ENCODE peak calls at places on chromosomes 12 and 14, in eight cellular contexts. One of them, this sample, is unnamed.

GRCh38 chr12:15788266-15789214 is 648 bp downstream of the EPS8 start:
- DNase-seq in neural crest cell: peak; percentile 12
- DNase-seq in GM23338: peak; percentile 70
- DNase-seq in mucosa of descending colon: peak; percentile 64
- DNase-seq in fibroblast of the aortic adventitia: peak; percentile 60
- DNase-seq in CD4-positive, alpha-beta T cell: peak; percentile 8
- DNase-seq in Calu3: peak; percentile 51
- DNase-seq in astrocyte: peak; percentile 44
- DNase-seq in this sample: peak; percentile 76

GRCh38 chr14:67964391-67964812 is 144.8 kb downstream of the RAD51B start:
- DNase-seq in astrocyte: no peak
- DNase-seq in mucosa of descending colon: no peak
- DNase-seq in neural crest cell: no peak
- DNase-seq in GM23338: no peak
- DNase-seq in fibroblast of the aortic adventitia: peak; percentile 85
- DNase-seq in CD4-positive, alpha-beta T cell: no peak
- DNase-seq in Calu3: peak; percentile 39
- DNase-seq in this sample: peak; percentile 74

GRCh38 chr12:79174656-79175055 is 310.1 kb downstream of the SYT1 start:
- DNase-seq in Calu3: peak; percentile 20
- DNase-seq in astrocyte: peak; percentile 62
- DNase-seq in GM23338: peak; percentile 46
- DNase-seq in CD4-positive, alpha-beta T cell: no peak
- DNase-seq in fibroblast of the aortic adventitia: peak; percentile 88
- DNase-seq in mucosa of descending colon: peak; percentile 2
- DNase-seq in neural crest cell: no peak
- DNase-seq in this sample: peak; percentile 50

GRCh38 chr12:118136559-118137003 is 657 bp downstream of the PEBP1 start:
- DNase-seq in neural crest cell: peak; percentile 16
- DNase-seq in CD4-positive, alpha-beta T cell: peak; percentile 6
- DNase-seq in GM23338: peak; percentile 71
- DNase-seq in astrocyte: peak; percentile 45
- DNase-seq in Calu3: peak; percentile 24
- DNase-seq in fibroblast of the aortic adventitia: peak; percentile 55
- DNase-seq in mucosa of descending colon: peak; percentile 69
- DNase-seq in this sample: peak; percentile 47

GRCh38 chr12:19278407-19278806 is 148.9 kb downstream of the PLEKHA5 start:
- DNase-seq in fibroblast of the aortic adventitia: no peak
- DNase-seq in neural crest cell: no peak
- DNase-seq in Calu3: no peak
- DNase-seq in CD4-positive, alpha-beta T cell: no peak
- DNase-seq in GM23338: no peak
- DNase-seq in mucosa of descending colon: peak; percentile 25
- DNase-seq in astrocyte: no peak
- DNase-seq in this sample: no peak

GRCh38 chr14:68593806-68594536 is 198.9 kb downstream of the ZFP36L1 start:
- DNase-seq in mucosa of descending colon: no peak
- DNase-seq in neural crest cell: no peak
- DNase-seq in Calu3: no peak
- DNase-seq in fibroblast of the aortic adventitia: no peak
- DNase-seq in astrocyte: peak; percentile 44
- DNase-seq in GM23338: no peak
- DNase-seq in CD4-positive, alpha-beta T cell: no peak
- DNase-seq in this sample: no peak

GRCh38 chr12:76274699-76275098 is 73.5 kb downstream of the BBS10 start:
- DNase-seq in neural crest cell: no peak
- DNase-seq in mucosa of descending colon: no peak
- DNase-seq in GM23338: no peak
- DNase-seq in fibroblast of the aortic adventitia: peak; percentile 80
- DNase-seq in Calu3: no peak
- DNase-seq in astrocyte: peak; percentile 98
- DNase-seq in CD4-positive, alpha-beta T cell: no peak
- DNase-seq in this sample: no peak

GRCh38 chr14:74913986-74914573 is 9.0 kb downstream of the RPS6KL1 start:
- DNase-seq in fibroblast of the aortic adventitia: peak; percentile 87
- DNase-seq in neural crest cell: peak; percentile 43
- DNase-seq in astrocyte: peak; percentile 45
- DNase-seq in CD4-positive, alpha-beta T cell: no peak
- DNase-seq in Calu3: peak; percentile 62
- DNase-seq in mucosa of descending colon: peak; percentile 62
- DNase-seq in GM23338: peak; percentile 78
- DNase-seq in this sample: peak; percentile 81

GRCh38 chr12:98893601-98894411 is 248.7 kb downstream of the APAF1 start:
- DNase-seq in fibroblast of the aortic adventitia: no peak
- DNase-seq in astrocyte: no peak
- DNase-seq in CD4-positive, alpha-beta T cell: no peak
- DNase-seq in Calu3: no peak
- DNase-seq in neural crest cell: peak; percentile 12
- DNase-seq in mucosa of descending colon: no peak
- DNase-seq in GM23338: peak; percentile 55
- DNase-seq in this sample: no peak

GRCh38 chr14:88168498-88169165 is 154.4 kb downstream of the KCNK10 start:
- DNase-seq in GM23338: peak; percentile 76
- DNase-seq in CD4-positive, alpha-beta T cell: peak; percentile 42
- DNase-seq in Calu3: peak; percentile 35
- DNase-seq in neural crest cell: peak; percentile 9
- DNase-seq in fibroblast of the aortic adventitia: peak; percentile 49
- DNase-seq in astrocyte: no peak
- DNase-seq in mucosa of descending colon: peak; percentile 69
- DNase-seq in this sample: peak; percentile 60

GRCh38 chr12:109720152-109720855 is 6.7 kb downstream of the FAM222A start:
- DNase-seq in GM23338: no peak
- DNase-seq in CD4-positive, alpha-beta T cell: no peak
- DNase-seq in mucosa of descending colon: no peak
- DNase-seq in Calu3: no peak
- DNase-seq in fibroblast of the aortic adventitia: no peak
- DNase-seq in neural crest cell: peak; percentile 53
- DNase-seq in astrocyte: no peak
- DNase-seq in this sample: no peak

GRCh38 chr12:88406905-88407304 is 173.4 kb downstream of the KITLG start:
- DNase-seq in GM23338: no peak
- DNase-seq in Calu3: no peak
- DNase-seq in neural crest cell: no peak
- DNase-seq in mucosa of descending colon: no peak
- DNase-seq in astrocyte: no peak
- DNase-seq in fibroblast of the aortic adventitia: no peak
- DNase-seq in CD4-positive, alpha-beta T cell: no peak
- DNase-seq in this sample: no peak

GRCh38 chr12:16189849-16190248 is 87.6 kb downstream of the SLC15A5 start:
- DNase-seq in CD4-positive, alpha-beta T cell: no peak
- DNase-seq in mucosa of descending colon: no peak
- DNase-seq in neural crest cell: no peak
- DNase-seq in astrocyte: peak; percentile 3
- DNase-seq in Calu3: no peak
- DNase-seq in fibroblast of the aortic adventitia: peak; percentile 61
- DNase-seq in GM23338: peak; percentile 79
- DNase-seq in this sample: no peak

GRCh38 chr14:100304825-100305445 is 1.3 kb downstream of the SLC25A29 start:
- DNase-seq in GM23338: peak; percentile 87
- DNase-seq in Calu3: peak; percentile 62
- DNase-seq in fibroblast of the aortic adventitia: peak; percentile 58
- DNase-seq in CD4-positive, alpha-beta T cell: no peak
- DNase-seq in astrocyte: peak; percentile 39
- DNase-seq in mucosa of descending colon: peak; percentile 69
- DNase-seq in neural crest cell: no peak
- DNase-seq in this sample: peak; percentile 46

GRCh38 chr12:114623737-114624136 is 60.2 kb downstream of the TBX3 start:
- DNase-seq in neural crest cell: no peak
- DNase-seq in CD4-positive, alpha-beta T cell: no peak
- DNase-seq in fibroblast of the aortic adventitia: no peak
- DNase-seq in astrocyte: no peak
- DNase-seq in GM23338: no peak
- DNase-seq in mucosa of descending colon: no peak
- DNase-seq in Calu3: no peak
- DNase-seq in this sample: no peak

GRCh38 chr12:49763006-49763591 is 21.7 kb downstream of the TMBIM6 start:
- DNase-seq in mucosa of descending colon: peak; percentile 84
- DNase-seq in GM23338: peak; percentile 90
- DNase-seq in astrocyte: no peak
- DNase-seq in fibroblast of the aortic adventitia: peak; percentile 50
- DNase-seq in CD4-positive, alpha-beta T cell: peak; percentile 75
- DNase-seq in neural crest cell: peak; percentile 77
- DNase-seq in Calu3: peak; percentile 54
- DNase-seq in this sample: peak; percentile 57

GRCh38 chr14:21096889-21097615 is 1.4 kb downstream of the ZNF219 start:
- DNase-seq in neural crest cell: no peak
- DNase-seq in GM23338: peak; percentile 36
- DNase-seq in CD4-positive, alpha-beta T cell: no peak
- DNase-seq in mucosa of descending colon: no peak
- DNase-seq in astrocyte: no peak
- DNase-seq in Calu3: no peak
- DNase-seq in fibroblast of the aortic adventitia: no peak
- DNase-seq in this sample: no peak

GRCh38 chr14:21098892-21099595 is 589 bp upstream of the ZNF219 start:
- DNase-seq in fibroblast of the aortic adventitia: no peak
- DNase-seq in neural crest cell: no peak
- DNase-seq in astrocyte: no peak
- DNase-seq in mucosa of descending colon: no peak
- DNase-seq in GM23338: no peak
- DNase-seq in Calu3: no peak
- DNase-seq in CD4-positive, alpha-beta T cell: no peak
- DNase-seq in this sample: no peak

GRCh38 chr14:21099596-21099985 is 1.1 kb upstream of the ZNF219 start:
- DNase-seq in Calu3: no peak
- DNase-seq in neural crest cell: no peak
- DNase-seq in GM23338: no peak
- DNase-seq in astrocyte: no peak
- DNase-seq in fibroblast of the aortic adventitia: no peak
- DNase-seq in CD4-positive, alpha-beta T cell: no peak
- DNase-seq in mucosa of descending colon: no peak
- DNase-seq in this sample: no peak

GRCh38 chr14:21097616-21098133 is 780 bp downstream of the ZNF219 start:
- DNase-seq in neural crest cell: no peak
- DNase-seq in CD4-positive, alpha-beta T cell: no peak
- DNase-seq in astrocyte: no peak
- DNase-seq in GM23338: peak; percentile 84
- DNase-seq in fibroblast of the aortic adventitia: no peak
- DNase-seq in mucosa of descending colon: peak; percentile 66
- DNase-seq in Calu3: no peak
- DNase-seq in this sample: no peak

GRCh38 chr14:21098134-21098891 is at the start of gene ZNF219:
- DNase-seq in Calu3: peak; percentile 37
- DNase-seq in mucosa of descending colon: peak; percentile 79
- DNase-seq in fibroblast of the aortic adventitia: peak; percentile 50
- DNase-seq in neural crest cell: peak; percentile 56
- DNase-seq in astrocyte: peak; percentile 26
- DNase-seq in GM23338: peak; percentile 93
- DNase-seq in CD4-positive, alpha-beta T cell: no peak
- DNase-seq in this sample: peak; percentile 67
- TF ChIP-seq CTCF in Calu3: no peak
- TF ChIP-seq CTCF in mucosa of descending colon: no peak
- TF ChIP-seq CTCF in fibroblast of the aortic adventitia: peak; percentile 9
- TF ChIP-seq CTCF in neural crest cell: no peak
- TF ChIP-seq CTCF in astrocyte: no peak
- TF ChIP-seq CTCF in GM23338: no peak
- TF ChIP-seq CTCF in CD4-positive, alpha-beta T cell: no peak
- TF ChIP-seq CTCF in this sample: no peak

DNA sequence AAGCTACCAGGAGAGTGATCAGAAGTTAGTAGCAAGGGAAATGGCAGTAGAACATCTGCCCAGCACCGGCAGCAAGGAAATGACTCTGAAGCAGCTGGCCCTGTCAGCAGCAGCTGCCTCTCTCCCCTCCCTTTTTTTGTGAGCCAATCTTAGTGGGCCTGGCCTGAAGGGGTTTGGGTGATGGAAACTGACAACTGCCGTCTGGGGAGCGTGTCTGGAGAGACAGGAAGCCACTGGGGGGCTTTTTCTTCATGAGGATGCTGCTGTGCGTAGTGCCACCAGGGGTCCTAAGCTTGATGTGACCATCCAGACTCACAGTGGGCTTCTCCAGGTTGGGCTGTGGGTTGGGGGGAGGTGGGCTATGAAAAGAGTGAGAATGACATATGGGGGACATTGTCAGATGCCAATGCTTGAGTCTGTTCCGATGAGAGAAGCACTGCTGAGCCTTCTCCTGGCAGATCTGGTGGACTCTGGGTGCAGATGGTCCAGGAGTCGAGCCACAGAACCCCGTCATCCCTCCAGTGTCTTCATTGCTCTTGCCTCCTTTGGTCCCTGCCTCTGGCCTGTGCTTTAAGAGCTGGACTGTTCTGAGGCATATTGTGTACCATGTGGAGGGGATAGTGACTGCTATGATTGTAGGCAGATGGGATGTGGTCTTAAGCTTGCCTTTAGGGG is 87.6 kb upstream of the HIF1A start:
- DNase-seq in fibroblast of the aortic adventitia: no peak
- DNase-seq in astrocyte: no peak
- DNase-seq in GM23338: peak; percentile 46
- DNase-seq in Calu3: no peak
- DNase-seq in CD4-positive, alpha-beta T cell: no peak
- DNase-seq in mucosa of descending colon: no peak
- DNase-seq in neural crest cell: peak; percentile 9
- DNase-seq in this sample: no peak
- TF ChIP-seq CTCF in fibroblast of the aortic adventitia: no peak
- TF ChIP-seq CTCF in astrocyte: no peak
- TF ChIP-seq CTCF in GM23338: no peak
- TF ChIP-seq CTCF in Calu3: no peak
- TF ChIP-seq CTCF in CD4-positive, alpha-beta T cell: no peak
- TF ChIP-seq CTCF in mucosa of descending colon: no peak
- TF ChIP-seq CTCF in neural crest cell: no peak
- TF ChIP-seq CTCF in this sample: no peak

GRCh38 chr12:124201248-124201647 is 93.6 kb upstream of the RFLNA start:
- DNase-seq in astrocyte: no peak
- DNase-seq in neural crest cell: no peak
- DNase-seq in Calu3: no peak
- DNase-seq in fibroblast of the aortic adventitia: no peak
- DNase-seq in GM23338: no peak
- DNase-seq in CD4-positive, alpha-beta T cell: no peak
- DNase-seq in mucosa of descending colon: no peak
- DNase-seq in this sample: no peak
- TF ChIP-seq CTCF in astrocyte: no peak
- TF ChIP-seq CTCF in neural crest cell: no peak
- TF ChIP-seq CTCF in Calu3: no peak
- TF ChIP-seq CTCF in fibroblast of the aortic adventitia: no peak
- TF ChIP-seq CTCF in GM23338: no peak
- TF ChIP-seq CTCF in CD4-positive, alpha-beta T cell: no peak
- TF ChIP-seq CTCF in mucosa of descending colon: no peak
- TF ChIP-seq CTCF in this sample: no peak

DNA sequence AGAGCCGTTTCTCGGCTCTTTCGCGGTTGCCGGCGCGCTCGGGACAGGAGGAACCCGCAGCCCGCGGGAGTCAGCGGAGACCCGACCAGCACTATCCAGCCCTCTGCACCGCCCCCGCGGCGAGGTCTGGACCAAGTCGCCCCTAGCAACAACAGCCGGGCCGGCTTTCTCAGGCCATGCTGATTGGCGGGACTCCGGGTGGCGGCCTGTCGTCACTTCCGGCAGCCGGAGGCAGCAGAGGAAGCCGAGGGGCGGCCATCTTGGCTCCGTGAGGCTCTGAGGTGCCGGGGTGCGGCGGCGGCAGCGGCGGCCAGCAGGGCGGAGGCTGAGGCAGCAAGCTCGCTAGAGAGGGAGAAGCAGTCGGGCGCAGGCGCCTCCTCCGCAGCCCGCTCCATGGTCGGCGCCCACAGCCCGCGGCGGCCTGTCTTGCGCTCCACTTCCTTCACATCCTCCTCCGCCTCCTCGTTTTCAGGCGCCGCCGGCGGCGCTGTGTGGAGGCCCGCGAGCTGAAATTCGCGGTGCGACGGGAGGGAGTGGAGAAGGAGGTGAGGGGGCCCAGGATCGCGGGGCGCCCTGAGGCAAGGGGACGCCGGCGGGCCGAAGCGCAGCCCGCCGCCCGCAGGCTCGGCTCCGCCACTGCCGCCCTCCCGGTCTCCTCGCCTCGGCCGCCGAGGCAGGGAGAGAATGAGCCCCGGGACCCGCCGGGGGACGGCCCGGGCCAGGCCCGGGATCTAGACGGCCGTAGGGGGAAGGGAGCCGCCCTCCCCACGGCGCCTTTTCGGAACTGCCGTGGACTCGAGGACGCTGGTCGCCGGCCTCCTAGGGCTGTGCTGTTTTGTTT is at the start of gene MARK3:
- DNase-seq in fibroblast of the aortic adventitia: peak; percentile 95
- DNase-seq in astrocyte: peak; percentile 90
- DNase-seq in mucosa of descending colon: peak; percentile 96
- DNase-seq in CD4-positive, alpha-beta T cell: peak; percentile 95
- DNase-seq in neural crest cell: peak; percentile 92
- DNase-seq in Calu3: peak; percentile 97
- DNase-seq in GM23338: peak; percentile 99
- DNase-seq in this sample: peak; percentile 95
- TF ChIP-seq CTCF in fibroblast of the aortic adventitia: no peak
- TF ChIP-seq CTCF in astrocyte: no peak
- TF ChIP-seq CTCF in mucosa of descending colon: no peak
- TF ChIP-seq CTCF in CD4-positive, alpha-beta T cell: peak; percentile 42
- TF ChIP-seq CTCF in neural crest cell: peak; percentile 38
- TF ChIP-seq CTCF in Calu3: no peak
- TF ChIP-seq CTCF in GM23338: peak; percentile 12
- TF ChIP-seq CTCF in this sample: no peak

This sample was measured in MCF 10A.